ENCODE peak calls at places on chromosome 2, in seven cellular contexts. J, I, F, L, Z, A and Y are unnamed samples.

GRCh38 chr2:197576631-197577030 is 60.8 kb downstream of the MOB4 start:
- DNase-seq in I (no peak), L (no peak), F (no peak), Z (no peak), J (peak), A (peak), Y (no peak)

GRCh38 chr2:165293439-165294420 is 54.5 kb downstream of the SCN2A start:
- DNase-seq in A (peak), J (peak), Z (peak), F (no peak), L (peak), I (peak), Y (peak)

GRCh38 chr2:61275575-61276184 is 113.7 kb downstream of the C2orf74 start:
- DNase-seq in I (no peak), J (no peak), F (no peak), A (no peak), L (no peak), Z (no peak), Y (no peak)

GRCh38 chr2:17625446-17625845 is 85.0 kb downstream of the VSNL1 start:
- DNase-seq in L (no peak), F (no peak), I (no peak), J (no peak), A (no peak), Z (no peak), Y (no peak)

GRCh38 chr2:225100856-225101294 is 58.6 kb upstream of the DOCK10 start:
- DNase-seq in F (no peak), J (peak), A (peak), L (no peak), I (peak), Z (no peak), Y (no peak)

GRCh38 chr2:186058604-186059003 is 320.0 kb downstream of the FSIP2 start:
- DNase-seq in L (no peak), A (peak), J (peak), F (no peak), Z (no peak), I (no peak), Y (no peak)

GRCh38 chr2:43104763-43105162 is 121.6 kb downstream of the ZFP36L2 start:
- DNase-seq in A (no peak), J (no peak), Z (no peak), F (no peak), L (no peak), I (no peak), Y (no peak)

GRCh38 chr2:74854401-74854800 is 20.5 kb downstream of the HK2 start:
- DNase-seq in Z (no peak), F (no peak), J (no peak), L (no peak), I (no peak), A (no peak), Y (no peak)

GRCh38 chr2:5609191-5609590 is 83.0 kb upstream of the SOX11 start:
- DNase-seq in A (peak), F (no peak), J (no peak), L (peak), Z (no peak), I (no peak), Y (peak)

GRCh38 chr2:159855153-159856140 is 57.4 kb upstream of the CD302 start:
- DNase-seq in I (no peak), L (no peak), Z (peak), F (no peak), J (no peak), A (no peak), Y (no peak)

GRCh38 chr2:222672068-222672401 is 577 bp downstream of the MOGAT1 start:
- DNase-seq in I (no peak), A (no peak), Z (no peak), J (no peak), L (no peak), F (no peak), Y (no peak)

GRCh38 chr2:166180951-166181812 is 53.4 kb upstream of the SCN1A start:
- DNase-seq in J (peak), A (peak), L (peak), Z (peak), F (peak), I (peak), Y (peak)

DNA sequence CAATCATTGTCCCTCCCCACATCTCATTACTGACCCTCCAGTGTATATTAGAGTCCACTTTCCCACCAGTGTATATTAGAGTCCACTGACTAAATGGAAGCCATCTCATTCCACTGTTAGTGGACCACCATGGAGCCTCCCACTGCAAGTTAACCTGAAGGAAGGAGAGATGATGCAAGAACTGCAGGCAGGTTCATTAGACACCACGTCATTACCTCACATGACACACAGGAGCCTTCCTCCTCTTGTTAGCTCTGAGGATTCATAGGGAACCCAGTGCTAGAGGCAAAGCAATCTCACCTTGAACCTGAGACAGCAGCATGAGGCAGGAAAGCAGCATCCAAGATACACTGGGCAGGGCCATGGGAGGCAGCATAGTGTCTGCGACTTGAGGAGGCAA is 523 bp downstream of the REG3A start:
- DNase-seq in J (no peak), A (no peak), Z (no peak), I (no peak), F (no peak), L (no peak), Y (no peak)
- H3K18ac ChIP-seq in J (no peak), A (no peak), Z (no peak), I (no peak), F (no peak), L (no peak), Y (no peak)

GRCh38 chr2:112751451-112752197 is 12.8 kb downstream of the CKAP2L start:
- DNase-seq in J (peak), Z (no peak), I (peak), A (no peak), L (no peak), F (no peak), Y (no peak)
- H3K4ac ChIP-seq in J (no peak), Z (no peak), I (no peak), A (no peak), L (no peak), F (no peak), Y (no peak)

GRCh38 chr2:213766465-213766891 is 482.2 kb downstream of the SPAG16 start:
- DNase-seq in J (no peak), Z (no peak), F (no peak), A (peak), I (peak), L (no peak), Y (no peak)

GRCh38 chr2:213764849-213765248 is 480.6 kb downstream of the SPAG16 start:
- DNase-seq in A (no peak), I (no peak), L (no peak), J (no peak), Z (no peak), F (no peak), Y (no peak)

GRCh38 chr2:213766062-213766461 is 481.8 kb downstream of the SPAG16 start:
- DNase-seq in Z (no peak), L (no peak), J (no peak), F (no peak), A (no peak), I (no peak), Y (no peak)

GRCh38 chr2:213763358-213763757 is 479.1 kb downstream of the SPAG16 start:
- DNase-seq in A (no peak), L (no peak), I (no peak), J (no peak), F (no peak), Z (no peak), Y (no peak)

GRCh38 chr2:213763963-213764362 is 479.7 kb downstream of the SPAG16 start:
- DNase-seq in J (no peak), A (no peak), L (no peak), I (no peak), Z (no peak), F (no peak), Y (no peak)
- H3K18ac ChIP-seq in J (no peak), A (no peak), L (no peak), I (no peak), Z (no peak), F (no peak), Y (no peak)

DNA sequence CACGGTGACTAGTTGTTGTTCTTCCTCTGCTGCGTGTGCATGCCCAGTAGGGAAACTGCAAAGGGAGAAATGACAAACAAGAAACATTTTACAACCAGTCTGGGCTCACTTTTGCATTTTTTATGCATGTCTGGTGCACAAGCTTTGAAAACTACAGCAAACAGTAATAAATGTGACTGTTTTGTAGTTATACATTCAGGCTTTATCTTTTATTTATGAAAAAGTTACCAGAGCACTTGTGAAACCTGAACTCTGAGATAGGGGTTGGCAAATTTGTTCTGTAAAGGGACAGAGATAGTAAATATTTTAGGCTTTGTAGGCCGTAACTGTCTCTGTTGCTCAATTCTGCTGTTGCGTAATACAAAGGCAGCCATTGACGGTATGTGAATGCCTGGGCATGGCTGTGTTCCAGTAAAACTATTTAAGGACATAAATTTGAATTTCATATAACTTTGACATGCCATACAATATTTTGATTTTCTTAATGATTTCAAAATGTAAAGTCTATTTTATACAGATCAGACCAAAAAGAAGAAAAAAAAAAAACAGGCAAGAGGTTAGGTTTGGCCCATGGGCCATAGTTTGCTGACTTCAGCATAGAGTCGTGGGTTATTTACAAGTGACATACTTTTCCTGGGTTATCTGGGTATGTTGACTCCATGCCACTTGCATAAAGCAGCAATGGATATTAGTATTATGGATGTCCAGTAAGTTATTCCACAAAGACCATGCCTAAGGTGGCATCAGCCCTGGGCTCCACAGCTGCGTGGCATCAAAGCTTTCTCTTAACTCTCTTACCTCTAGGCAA is 53.6 kb upstream of the EML6 start:
- DNase-seq in I (peak), A (no peak), J (peak), Z (peak), L (no peak), F (no peak), Y (no peak)
- H3K4ac ChIP-seq in I (peak), A (no peak), J (peak), Z (peak), L (no peak), F (no peak), Y (no peak)

GRCh38 chr2:39407516-39408296 is 29.4 kb downstream of the MAP4K3 start:
- DNase-seq in J (no peak), F (no peak), L (no peak), A (no peak), Z (no peak), I (peak), Y (no peak)
- H3K18ac ChIP-seq in J (peak), F (no peak), L (no peak), A (no peak), Z (peak), I (no peak), Y (no peak)

DNA sequence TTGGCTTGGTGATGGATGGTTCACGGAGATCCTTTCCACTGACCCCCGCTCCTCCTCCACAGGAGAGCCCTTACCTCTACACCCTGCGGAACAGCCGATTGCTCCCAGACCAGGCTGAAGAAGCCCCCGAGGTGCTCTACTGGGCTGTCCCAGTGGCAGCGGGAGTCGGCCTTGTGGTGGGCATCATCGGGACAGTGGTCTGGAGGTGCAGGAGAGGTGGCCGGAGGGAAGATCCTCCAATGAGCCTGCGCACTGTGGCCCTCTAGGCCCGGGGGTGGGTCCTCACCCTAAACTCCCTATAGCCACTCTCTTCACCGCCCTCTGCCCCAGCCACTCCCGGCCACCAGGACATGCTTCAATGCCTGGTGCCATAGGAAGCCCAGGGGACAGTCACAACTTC is 108.8 kb upstream of the PPP1CB start:
- DNase-seq in Z (no peak), J (no peak), F (no peak), I (no peak), A (no peak), L (no peak), Y (no peak)
- H3K4ac ChIP-seq in Z (no peak), J (no peak), F (no peak), I (no peak), A (no peak), L (no peak), Y (no peak)

DNA sequence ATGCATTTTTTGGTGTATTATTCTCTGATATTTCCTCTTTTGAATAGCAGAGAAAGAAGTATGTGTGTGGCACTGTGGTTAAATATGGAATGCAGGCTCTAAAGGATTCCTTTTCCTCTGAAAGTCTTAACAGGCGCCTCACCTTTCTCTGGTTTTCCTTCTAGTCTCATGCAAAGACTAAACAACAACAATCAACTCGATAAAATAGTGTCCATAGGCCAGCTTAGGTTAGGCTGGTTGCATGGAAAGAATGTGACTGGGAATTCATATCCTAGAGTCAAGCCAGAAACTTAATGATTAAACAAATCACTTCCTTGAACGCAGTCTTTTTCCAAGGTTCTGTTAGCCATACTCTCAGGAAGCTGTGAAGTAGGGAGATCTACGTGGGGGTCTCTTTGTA is 800.8 kb upstream of the ID2 start:
- DNase-seq in Z (no peak), F (no peak), A (no peak), J (peak), I (no peak), L (no peak), Y (no peak)
- H3K18ac ChIP-seq in Z (no peak), F (no peak), A (peak), J (no peak), I (no peak), L (no peak), Y (no peak)

GRCh38 chr2:120670371-120670770 is 65.3 kb upstream of the GLI2 start:
- DNase-seq in J (no peak), Z (no peak), F (no peak), A (no peak), I (no peak), L (no peak), Y (no peak)
- H3K4ac ChIP-seq in J (no peak), Z (no peak), F (no peak), A (no peak), I (no peak), L (no peak), Y (no peak)

GRCh38 chr2:135829420-135829983 is 7.5 kb downstream of the LCT start:
- DNase-seq in A (no peak), F (no peak), L (no peak), Z (no peak), J (no peak), I (no peak), Y (no peak)

GRCh38 chr2:135822855-135823254 is 14.1 kb downstream of the LCT start:
- DNase-seq in F (no peak), J (no peak), I (no peak), Z (no peak), A (no peak), L (no peak), Y (no peak)

GRCh38 chr2:135825131-135825854 is 11.7 kb downstream of the LCT start:
- DNase-seq in Z (no peak), I (no peak), L (no peak), A (no peak), J (no peak), F (no peak), Y (no peak)

GRCh38 chr2:135825855-135826190 is 11.2 kb downstream of the LCT start:
- DNase-seq in J (no peak), A (no peak), I (no peak), Z (no peak), F (no peak), L (no peak), Y (no peak)

DNA sequence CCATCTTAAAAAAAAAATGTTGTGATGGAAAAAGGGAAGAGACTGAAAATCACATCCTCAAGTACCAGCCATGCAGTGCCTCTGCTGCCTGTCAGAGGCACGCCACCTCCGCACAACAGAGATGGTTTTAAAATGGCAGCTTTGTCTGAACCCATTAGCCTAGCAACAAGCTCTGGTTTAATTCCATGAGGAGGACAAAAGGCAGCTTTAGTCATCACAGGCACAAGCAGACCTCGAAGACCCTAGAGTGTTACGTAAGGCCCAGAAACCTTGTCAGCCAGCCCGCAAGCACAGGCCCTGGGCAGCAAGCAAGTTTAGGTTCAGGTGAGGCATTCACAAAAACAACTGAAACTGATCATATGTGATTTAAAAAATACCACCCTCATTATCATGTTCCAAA is 10.4 kb downstream of the LCT start:
- DNase-seq in F (no peak), A (no peak), L (no peak), J (no peak), Z (no peak), I (no peak), Y (peak)
- H3K18ac ChIP-seq in F (no peak), A (no peak), L (no peak), J (no peak), Z (no peak), I (no peak), Y (no peak)

DNA sequence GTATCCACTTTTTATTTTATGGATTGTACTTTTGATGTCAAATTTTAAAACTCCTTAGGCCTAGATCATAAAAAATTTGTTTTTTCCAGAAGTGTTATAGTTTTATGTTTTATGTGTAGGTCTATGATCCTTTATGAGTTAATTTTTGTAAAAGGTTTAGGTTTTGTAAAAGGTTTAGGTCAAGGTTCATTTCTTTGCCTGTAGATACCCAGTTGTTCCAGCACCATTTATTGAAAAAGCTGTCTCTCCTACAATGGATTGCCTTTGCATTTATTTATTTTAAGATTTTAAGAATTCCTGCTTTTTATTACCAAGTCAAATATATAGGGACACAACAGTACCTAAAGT is 32.1 kb upstream of the E2F6 start:
- DNase-seq in L (no peak), I (no peak), F (no peak), A (no peak), Z (no peak), J (no peak), Y (no peak)
- H3K4ac ChIP-seq in L (no peak), I (no peak), F (no peak), A (no peak), Z (no peak), J (no peak), Y (no peak)